ENCODE peak calls at places on chromosome X, in six cellular contexts. J is activated gamma-delta T cell treated with Interleukin-2 at 50 U/mL for 16 hours; D is SK-MEL-5; Q is G401; B is activated T-cell treated with anti-CD3 and anti-CD28 coated beads for 1 hour; Z is activated naive CD4-positive, alpha-beta T cell treated with anti-CD3 and anti-CD28 coated beads, Interleukin-2, amount 50 U/mL, for 16 hours. S is an unnamed sample.

GRCh38 chrX:38221391-38221929 is 789 bp upstream of the SRPX start:
- DNase-seq in J (no peak), D (peak), Q (no peak), B (no peak), Z (no peak), S (no peak)

GRCh38 chrX:154051210-154051810 is 31.6 kb upstream of the IRAK1 start:
- DNase-seq in J (peak), D (peak), Q (peak), B (peak), Z (peak), S (peak)

GRCh38 chrX:154592505-154592904 is 7.6 kb downstream of the CTAG1A start:
- DNase-seq in J (no peak), D (no peak), Q (no peak), B (no peak), Z (no peak), S (no peak)

GRCh38 chrX:145751943-145752342 is 65.7 kb upstream of the SLITRK2 start:
- DNase-seq in J (no peak), D (peak), Q (no peak), B (no peak), Z (no peak), S (no peak)

GRCh38 chrX:10679387-10679786 is 59.0 kb upstream of the MID1 start:
- DNase-seq in J (no peak), D (no peak), Q (no peak), B (no peak), Z (no peak), S (no peak)

GRCh38 chrX:94435799-94436198 is 761.8 kb downstream of the FAM133A start:
- DNase-seq in J (no peak), D (no peak), Q (no peak), B (no peak), Z (no peak), S (no peak)

GRCh38 chrX:131826572-131826971 is 196.5 kb upstream of the STK26 start:
- DNase-seq in J (no peak), D (no peak), Q (no peak), B (no peak), Z (no peak), S (no peak)

GRCh38 chrX:140817943-140818342 is 108.4 kb downstream of the LINC00632 start:
- DNase-seq in J (no peak), D (peak), Q (no peak), B (no peak), Z (no peak), S (no peak)

GRCh38 chrX:46715997-46716396 is 42.9 kb downstream of the SLC9A7 start:
- DNase-seq in J (no peak), D (no peak), Q (no peak), B (no peak), Z (no peak), S (no peak)

GRCh38 chrX:17740137-17741122 is 3.1 kb downstream of the SCML1 start:
- DNase-seq in J (no peak), D (no peak), Q (no peak), B (no peak), Z (no peak), S (no peak)

GRCh38 chrX:96102997-96103396 is 581.6 kb upstream of the DIAPH2 start:
- DNase-seq in J (no peak), D (no peak), Q (no peak), B (no peak), Z (no peak), S (no peak)

GRCh38 chrX:41600266-41600665 is 88.5 kb upstream of the GPR34 start:
- DNase-seq in J (no peak), D (peak), Q (no peak), B (no peak), Z (no peak), S (no peak)

GRCh38 chrX:109839694-109840358 is 106.8 kb upstream of the ACSL4 start:
- DNase-seq in J (no peak), D (peak), Q (no peak), B (no peak), Z (no peak), S (no peak)

GRCh38 chrX:70434352-70434866 is 10.2 kb upstream of the DLG3 start:
- DNase-seq in J (peak), D (peak), Q (peak), B (no peak), Z (peak), S (peak)

GRCh38 chrX:10900585-10901289 is 210.4 kb upstream of the HCCS start:
- DNase-seq in J (no peak), D (no peak), Q (no peak), B (no peak), Z (no peak), S (no peak)

GRCh38 chrX:5242091-5242790 is 986.4 kb downstream of the NLGN4X start:
- DNase-seq in J (no peak), D (no peak), Q (no peak), B (no peak), Z (no peak), S (no peak)

GRCh38 chrX:149570668-149571067 is 16.6 kb downstream of the MAGEA9B start:
- DNase-seq in J (no peak), D (peak), Q (no peak), B (no peak), Z (no peak), S (no peak)

GRCh38 chrX:103846395-103846794 is 14.3 kb upstream of the RAB9B start:
- DNase-seq in J (no peak), D (no peak), Q (no peak), B (no peak), Z (no peak), S (no peak)

S was measured in naive thymus-derived CD8-positive, alpha-beta T cell.